ENCODE peak calls at places on chromosomes 5 and 9, in four cellular contexts. B is CD4-positive, alpha-beta memory T cell; C is NCI-H2029; V is substantia nigra. O is an unnamed sample.

GRCh38 chr5:72427488-72428437 is 79.4 kb downstream of the ZNF366 start:
- DNase-seq in B (no peak), C (no peak), V (no peak), O (no peak)

GRCh38 chr9:105856020-105856419 is 161.7 kb downstream of the TMEM38B start:
- DNase-seq in B (no peak), C (no peak), V (no peak), O (no peak)

GRCh38 chr5:168772466-168772961 is 193.3 kb upstream of the PANK3 start:
- DNase-seq in B (no peak), C (no peak), V (no peak), O (no peak)

GRCh38 chr9:103816146-103816545 is 278.0 kb upstream of the SMC2 start:
- DNase-seq in B (no peak), C (no peak), V (no peak), O (no peak)

GRCh38 chr9:16794871-16795639 is 75.4 kb downstream of the BNC2 start:
- DNase-seq in B (no peak), C (no peak), V (no peak), O (no peak)

GRCh38 chr9:90107021-90107771 is 502.4 kb downstream of the GADD45G start:
- DNase-seq in B (no peak), C (peak), V (peak), O (peak)

GRCh38 chr9:136658849-136659535 is 3.7 kb upstream of the EGFL7 start:
- DNase-seq in B (no peak), C (no peak), V (no peak), O (no peak)

GRCh38 chr9:34628656-34629491 is at the start of gene ARID3C:
- DNase-seq in B (peak), C (no peak), V (peak), O (no peak)

GRCh38 chr5:32511778-32512374 is 67.3 kb upstream of the ZFR start:
- DNase-seq in B (no peak), C (no peak), V (no peak), O (no peak)

GRCh38 chr5:40043916-40044315 is 619.1 kb upstream of the DAB2 start:
- DNase-seq in B (no peak), C (no peak), V (no peak), O (no peak)

GRCh38 chr9:108910402-108910801 is 23.5 kb downstream of the ELP1 start:
- DNase-seq in B (no peak), C (no peak), V (no peak), O (no peak)